ENCODE peak calls at places on chromosome 4, in four cellular contexts. C is OCI-LY7; Y is A549; P is CD8-positive, alpha-beta memory T cell. X is an unnamed sample. For H3K4me1, the result is how much of the 10 kb centered on the place peaks cover.

GRCh38 chr4:110106946-110107325 is 91.5 kb downstream of the ELOVL6 start:
- DNase-seq in P (no peak), Y (peak), C (no peak), X (no peak)

GRCh38 chr4:337932-338758 is 531 bp downstream of the ZNF141 start:
- DNase-seq in Y (peak), C (no peak), P (no peak), X (peak)

GRCh38 chr4:82223715-82224114 is 150.1 kb downstream of the HNRNPD start:
- DNase-seq in Y (no peak), C (peak), P (peak), X (no peak)

GRCh38 chr4:97159625-97160024 is 983.7 kb downstream of the STPG2 start:
- DNase-seq in P (no peak), Y (no peak), C (no peak), X (no peak)

GRCh38 chr4:100547541-100548208 is 29.9 kb upstream of the EMCN start:
- DNase-seq in P (no peak), C (no peak), Y (no peak), X (no peak)

GRCh38 chr4:56158483-56158882 is 209.7 kb downstream of the CEP135 start:
- DNase-seq in P (no peak), Y (no peak), C (no peak), X (no peak)

GRCh38 chr4:155789391-155789790 is 30.6 kb downstream of the GUCY1B1 start:
- DNase-seq in C (no peak), Y (no peak), P (no peak), X (no peak)

GRCh38 chr4:3387943-3388348 is 53.8 kb upstream of the HGFAC start:
- DNase-seq in P (no peak), C (no peak), Y (no peak), X (peak)

GRCh38 chr4:64718091-64718490 is 308.8 kb upstream of the TECRL start:
- DNase-seq in C (no peak), Y (no peak), P (no peak), X (no peak)

GRCh38 chr4:3248811-3249661 is at the start of gene MSANTD1:
- DNase-seq in P (no peak), C (no peak), Y (no peak), X (no peak)

GRCh38 chr4:136934601-136935000 is 597.7 kb downstream of the PCDH18 start:
- DNase-seq in P (no peak), C (no peak), Y (no peak), X (no peak)

GRCh38 chr4:81030617-81031388 is at the start of gene BMP3:
- DNase-seq in C (peak), P (no peak), Y (no peak), X (peak)

GRCh38 chr4:40253906-40254305 is 57.1 kb downstream of the RHOH start:
- DNase-seq in Y (no peak), C (no peak), P (no peak), X (no peak)

GRCh38 chr4:45292844-45293243 is 566.5 kb upstream of the GNPDA2 start:
- DNase-seq in Y (no peak), P (no peak), C (no peak), X (no peak)

GRCh38 chr4:12924253-12924652 is 559.9 kb downstream of the RAB28 start:
- DNase-seq in P (no peak), C (no peak), Y (no peak), X (no peak)

GRCh38 chr4:8316911-8317351 is 47.4 kb downstream of the HTRA3 start:
- DNase-seq in C (no peak), P (no peak), Y (no peak), X (peak)

GRCh38 chr4:8201341-8201781 is 2.3 kb downstream of the SH3TC1 start:
- DNase-seq in P (peak), C (peak), Y (no peak), X (no peak)

GRCh38 chr4:3322059-3322550 is 29.3 kb downstream of the RGS12 start:
- DNase-seq in C (no peak), Y (no peak), P (no peak), X (no peak)

GRCh38 chr4:182068920-182069319 is 174.3 kb upstream of the TENM3 start:
- DNase-seq in P (no peak), Y (no peak), C (no peak), X (no peak)

GRCh38 chr4:139050436-139050835 is 34.9 kb downstream of the NOCT start:
- DNase-seq in C (no peak), Y (no peak), P (no peak), X (no peak)

GRCh38 chr4:47032405-47033106 is 1.2 kb downstream of the GABRB1 start:
- DNase-seq in Y (peak), C (no peak), P (peak), X (peak)

GRCh38 chr4:112093636-112094202 is 51.5 kb upstream of the FAM241A start:
- DNase-seq in P (no peak), C (no peak), Y (no peak), X (no peak)

GRCh38 chr4:3239998-3240920 is 8.7 kb upstream of the MSANTD1 start:
- DNase-seq in P (no peak), C (no peak), Y (no peak), X (no peak)

GRCh38 chr4:133095591-133095990 is 53.5 kb upstream of the PCDH10 start:
- DNase-seq in C (no peak), P (no peak), Y (no peak), X (no peak)

GRCh38 chr4:135244605-135245146 is 1043.1 kb upstream of the PABPC4L start:
- DNase-seq in P (no peak), Y (no peak), C (no peak), X (no peak)

GRCh38 chr4:39514888-39515401 is 12.3 kb downstream of the UGDH start:
- DNase-seq in P (no peak), C (no peak), Y (peak), X (peak)

GRCh38 chr4:27048350-27049100 is 187.9 kb downstream of the STIM2 start:
- DNase-seq in Y (peak), P (peak), C (peak), X (no peak)

GRCh38 chr4:152010680-152011079 is 249.9 kb upstream of the GATB start:
- DNase-seq in C (no peak), P (peak), Y (no peak), X (no peak)

GRCh38 chr4:170591076-170591475 is 501.3 kb upstream of the AADAT start:
- DNase-seq in C (no peak), P (no peak), Y (no peak), X (no peak)

GRCh38 chr4:76993787-76994641 is 44.5 kb downstream of the SEPTIN11 start:
- DNase-seq in P (peak), C (peak), Y (no peak), X (no peak)

GRCh38 chr4:88897180-88897579 is 159.8 kb downstream of the FAM13A start:
- DNase-seq in C (no peak), Y (no peak), P (no peak), X (no peak)

GRCh38 chr4:67727124-67727850 is 26.3 kb upstream of the UBA6 start:
- DNase-seq in P (no peak), Y (no peak), C (no peak), X (no peak)

GRCh38 chr4:110735691-110736090 is 112.8 kb upstream of the PITX2 start:
- DNase-seq in C (no peak), P (no peak), Y (no peak), X (no peak)

GRCh38 chr4:78057135-78057599 is at the start of gene FRAS1:
- DNase-seq in C (peak), Y (peak), P (peak), X (no peak)

GRCh38 chr4:56400560-56400959 is 13.3 kb upstream of the AASDH start:
- DNase-seq in C (no peak), Y (no peak), P (no peak), X (no peak)

GRCh38 chr4:19178835-19179234 is 1072.9 kb upstream of the SLIT2 start:
- DNase-seq in P (no peak), Y (no peak), C (no peak), X (no peak)

DNA sequence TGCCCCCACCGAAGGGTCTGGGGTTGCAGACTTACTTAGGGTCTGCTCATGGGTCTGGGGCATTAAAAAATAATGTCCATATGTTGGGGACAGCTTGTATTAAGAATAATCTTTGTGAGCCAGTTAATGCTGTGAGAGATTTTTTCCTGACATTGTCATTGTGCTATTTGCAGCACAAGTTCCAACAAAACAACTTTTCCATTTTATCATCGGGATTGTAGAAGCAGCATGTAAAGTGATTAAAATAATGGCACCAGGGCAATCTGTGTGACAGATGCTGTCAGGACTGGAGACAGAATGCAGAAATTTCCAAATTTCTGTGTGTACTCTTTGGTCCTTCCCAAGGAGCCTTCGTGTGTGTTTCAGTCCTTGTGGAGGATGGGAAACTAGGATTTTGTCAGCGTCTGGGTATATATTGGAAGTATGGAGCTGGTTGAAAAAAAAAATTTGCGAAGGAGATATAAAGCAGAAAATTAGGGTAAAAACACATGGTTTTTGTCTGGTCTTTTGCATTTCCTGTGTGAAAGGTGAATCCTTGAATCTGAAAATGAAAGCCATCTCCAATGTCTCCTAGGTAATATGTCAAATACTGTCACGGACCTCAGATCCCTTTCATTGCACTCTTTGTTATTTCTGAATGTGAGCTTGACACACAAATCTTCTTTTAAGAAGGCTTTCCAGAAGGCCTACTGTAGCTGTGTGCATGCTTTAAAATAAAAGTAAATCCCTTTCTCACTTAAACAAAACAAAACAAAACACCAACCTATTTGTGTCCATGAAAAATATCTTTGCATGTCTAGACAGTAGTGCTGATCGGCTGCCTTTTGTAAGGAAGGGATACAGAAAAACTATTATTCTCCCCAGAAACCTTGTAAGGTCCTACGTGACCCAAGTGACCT is 101.3 kb upstream of the LIMCH1 start:
- DNase-seq in C (no peak), Y (no peak), P (no peak), X (no peak)
- H3K4me1 ChIP-seq in C (under half), Y (half or more), P (under half), X (under half)

DNA sequence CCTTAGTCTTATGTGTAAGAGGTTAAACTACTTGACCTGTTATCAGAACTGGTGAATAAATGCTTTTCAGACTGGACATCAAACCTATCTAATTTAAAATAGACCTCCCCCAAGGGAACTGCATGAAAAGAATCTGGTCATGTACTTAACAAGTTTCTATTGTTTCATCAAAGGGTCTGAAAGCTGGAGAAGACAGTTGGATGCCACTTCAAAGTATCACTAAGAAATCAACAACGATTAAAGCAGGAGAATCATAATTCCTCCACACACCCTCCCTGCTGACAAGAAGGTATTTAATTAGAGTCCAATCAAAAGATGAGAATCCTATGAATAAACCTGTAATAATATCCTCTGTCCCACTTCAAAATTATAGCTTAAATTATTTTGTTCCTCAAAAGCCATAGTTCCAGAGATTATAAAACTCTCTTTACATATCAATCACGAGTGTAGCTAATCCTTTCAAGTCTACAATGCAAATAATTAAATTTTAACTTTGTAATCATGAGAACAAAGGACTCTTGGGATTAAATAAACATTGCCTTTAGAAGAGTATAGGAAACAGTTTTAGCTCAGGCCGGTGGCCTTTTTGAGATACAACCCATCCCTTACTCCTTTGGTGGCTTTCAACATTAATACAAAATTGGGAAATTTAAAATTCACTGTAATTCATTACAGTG is 35.1 kb downstream of the TSPAN5 start:
- DNase-seq in Y (no peak), P (no peak), C (no peak), X (no peak)
- H3K27ac ChIP-seq in Y (no peak), P (no peak), C (no peak), X (no peak)

GRCh38 chr4:5712931-5713330 is 1.9 kb downstream of the EVC start:
- DNase-seq in Y (no peak), C (no peak), P (no peak), X (no peak)

GRCh38 chr4:5710065-5710961 is 688 bp upstream of the EVC start:
- DNase-seq in Y (peak), C (no peak), P (no peak), X (no peak)

GRCh38 chr4:5711479-5712184 is 631 bp downstream of the EVC start:
- DNase-seq in C (no peak), P (no peak), Y (peak), X (no peak)

GRCh38 chr4:5712517-5712916 is 1.5 kb downstream of the EVC start:
- DNase-seq in C (no peak), P (no peak), Y (no peak), X (no peak)

DNA sequence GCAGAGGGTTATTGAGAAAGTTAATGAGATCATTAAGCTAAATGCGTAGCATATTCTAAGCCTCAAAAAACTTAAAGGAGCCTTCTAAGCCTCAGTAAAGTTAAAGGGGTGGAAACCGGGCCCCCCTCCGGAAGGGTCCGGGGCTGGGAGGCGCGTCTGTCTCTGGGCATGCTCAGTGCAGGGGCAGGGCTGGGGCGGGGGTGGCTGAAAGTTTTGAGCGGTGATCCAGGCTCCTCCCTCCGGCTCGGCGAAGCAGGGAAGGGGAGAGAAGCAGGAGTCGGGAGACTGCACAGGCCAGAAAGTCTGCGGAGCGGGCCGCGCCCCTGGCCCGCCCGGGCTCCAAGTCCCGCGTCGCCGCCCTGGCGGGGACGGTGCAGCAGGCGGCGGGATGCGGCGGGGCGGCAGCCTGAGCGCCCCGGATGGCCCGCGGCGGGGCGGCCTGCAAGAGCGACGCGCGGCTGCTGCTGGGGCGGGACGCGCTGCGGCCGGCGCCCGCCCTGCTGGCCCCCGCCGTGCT is at the start of gene EVC:
- DNase-seq in Y (peak), P (no peak), C (no peak), X (peak)
- H3K4me1 ChIP-seq in Y (under half), P (under half), C (under half), X (under half)

GRCh38 chr4:119028296-119028695 is 107.3 kb upstream of the MYOZ2 start:
- DNase-seq in P (no peak), C (no peak), Y (no peak), X (no peak)

GRCh38 chr4:119026662-119027444 is 108.8 kb upstream of the MYOZ2 start:
- DNase-seq in Y (peak), P (no peak), C (no peak), X (no peak)

GRCh38 chr4:119025916-119026661 is 109.5 kb upstream of the MYOZ2 start:
- DNase-seq in C (no peak), Y (peak), P (no peak), X (no peak)

GRCh38 chr4:119029847-119030535 is 105.6 kb upstream of the MYOZ2 start:
- DNase-seq in Y (no peak), P (no peak), C (no peak), X (no peak)

DNA sequence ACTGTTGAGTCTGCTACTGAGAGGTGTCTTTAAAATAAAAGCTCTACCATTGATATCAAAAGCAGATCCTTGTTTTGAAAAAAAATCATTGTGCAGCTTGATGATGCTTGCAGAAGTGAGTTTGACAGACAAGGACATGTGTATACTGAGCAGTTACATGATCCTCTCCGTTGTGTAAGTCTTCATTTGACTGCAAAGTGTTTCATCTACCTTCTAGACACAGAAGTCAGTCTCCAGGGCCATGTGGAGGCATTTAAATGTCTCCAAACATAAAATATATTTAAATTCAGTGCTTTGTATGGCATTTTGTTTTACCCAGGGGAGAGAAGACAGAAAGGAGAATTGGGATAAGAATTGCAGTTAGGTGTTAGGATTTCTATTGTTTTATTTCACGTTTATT is 107.8 kb upstream of the MYOZ2 start:
- DNase-seq in P (no peak), Y (no peak), C (no peak), X (no peak)
- H3K27ac ChIP-seq in P (no peak), Y (peak), C (no peak), X (peak)

GRCh38 chr4:153485860-153486259 is 19.7 kb downstream of the TMEM131L start:
- DNase-seq in Y (no peak), C (no peak), P (no peak), X (no peak)
- H3K4me1 ChIP-seq in Y (under half), C (half or more), P (half or more), X (under half)

DNA sequence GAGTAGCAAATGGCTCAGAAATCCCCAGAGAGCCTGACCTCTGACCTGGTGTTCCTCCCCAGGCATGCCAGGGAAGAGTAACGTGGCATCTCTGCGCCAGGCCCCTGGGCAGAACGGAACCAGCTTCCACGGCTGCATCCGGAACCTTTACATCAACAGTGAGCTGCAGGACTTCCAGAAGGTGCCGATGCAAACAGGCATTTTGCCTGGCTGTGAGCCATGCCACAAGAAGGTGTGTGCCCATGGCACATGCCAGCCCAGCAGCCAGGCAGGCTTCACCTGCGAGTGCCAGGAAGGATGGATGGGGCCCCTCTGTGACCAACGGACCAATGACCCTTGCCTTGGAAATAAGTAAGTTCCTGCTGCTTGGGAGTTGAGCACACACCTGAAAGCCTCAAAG is 83.4 kb upstream of the PACRGL start:
- DNase-seq in C (no peak), Y (no peak), P (no peak), X (no peak)
- H3K27ac ChIP-seq in C (no peak), Y (no peak), P (no peak), X (no peak)

GRCh38 chr4:113955411-113955810 is 24.0 kb downstream of the ARSJ start:
- DNase-seq in Y (no peak), C (no peak), P (no peak), X (no peak)

GRCh38 chr4:113958766-113959540 is 20.5 kb downstream of the ARSJ start:
- DNase-seq in P (no peak), C (no peak), Y (peak), X (no peak)

GRCh38 chr4:113953888-113954287 is 25.6 kb downstream of the ARSJ start:
- DNase-seq in C (no peak), Y (no peak), P (no peak), X (no peak)

GRCh38 chr4:113957961-113958360 is 21.5 kb downstream of the ARSJ start:
- DNase-seq in C (no peak), P (no peak), Y (no peak), X (no peak)

GRCh38 chr4:113955948-113956347 is 23.5 kb downstream of the ARSJ start:
- DNase-seq in P (no peak), C (no peak), Y (no peak), X (no peak)
- H3K4me1 ChIP-seq in P (under half), C (under half), Y (under half), X (under half)